ENCODE peak calls at places on chromosomes 12 and 14, in five cellular contexts. T is A549, B is breast epithelium, U is astrocyte of the cerebellum, M is right atrium auricular region. H is an unnamed sample.

GRCh38 chr14:50859296-50859624 is 12.6 kb upstream of the ABHD12B start:
- DNase-seq in U (no peak), M (no peak), B (no peak), T (no peak), H (no peak)

GRCh38 chr12:27009926-27010325 is 4.3 kb downstream of the TM7SF3 start:
- DNase-seq in M (no peak), U (no peak), T (no peak), B (no peak), H (no peak)

GRCh38 chr14:24861083-24861630 is 188.8 kb downstream of the STXBP6 start:
- DNase-seq in M (no peak), T (peak), B (no peak), U (peak), H (no peak)

GRCh38 chr12:238116-238515 is 24.2 kb upstream of the SLC6A12 start:
- DNase-seq in U (no peak), B (no peak), T (no peak), M (no peak), H (no peak)

GRCh38 chr14:31229638-31230229 is 22.1 kb upstream of the HECTD1 start:
- DNase-seq in B (no peak), M (peak), T (peak), U (peak), H (peak)

GRCh38 chr12:28569698-28570411 is 379.6 kb downstream of the CCDC91 start:
- DNase-seq in M (no peak), T (peak), B (no peak), U (no peak), H (no peak)

GRCh38 chr14:85532981-85533820 is 3.3 kb downstream of the FLRT2 start:
- DNase-seq in M (peak), B (peak), T (peak), U (peak), H (no peak)

GRCh38 chr14:104933721-104934379 is 9.2 kb downstream of the PLD4 start:
- DNase-seq in U (no peak), M (no peak), B (peak), T (no peak), H (no peak)

GRCh38 chr14:99872786-99873440 is 79.7 kb downstream of the EML1 start:
- DNase-seq in B (no peak), T (no peak), U (peak), M (no peak), H (no peak)

GRCh38 chr12:80189241-80189640 is 89.9 kb downstream of the OTOGL start:
- DNase-seq in T (no peak), M (no peak), U (peak), B (no peak), H (no peak)

GRCh38 chr14:34699873-34700621 is 14.3 kb downstream of the CFL2 start:
- DNase-seq in M (no peak), T (peak), U (peak), B (no peak), H (no peak)

GRCh38 chr14:34707722-34708121 is 6.7 kb downstream of the CFL2 start:
- DNase-seq in T (no peak), M (no peak), U (no peak), B (no peak), H (no peak)

GRCh38 chr14:34700622-34701130 is 13.7 kb downstream of the CFL2 start:
- DNase-seq in T (peak), M (no peak), B (no peak), U (no peak), H (no peak)

DNA sequence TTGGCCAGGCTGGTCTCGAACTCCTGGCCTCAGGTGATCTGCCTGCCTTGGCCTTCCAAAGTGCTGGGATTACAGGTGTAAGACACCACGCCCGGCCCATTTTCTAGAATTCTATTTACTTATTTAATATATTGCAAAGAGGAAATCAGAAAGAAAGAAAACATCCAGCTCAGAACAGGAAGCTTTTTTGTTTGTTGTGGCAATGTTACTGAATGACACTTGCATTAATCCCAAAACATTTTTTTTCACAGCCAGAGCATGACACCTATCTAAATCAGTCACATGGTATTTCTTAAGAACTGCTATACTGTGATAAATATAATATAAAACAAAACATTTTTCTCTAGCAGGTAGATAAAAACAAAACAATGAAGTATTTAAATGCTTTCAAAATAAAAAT is 12.6 kb downstream of the CFL2 start:
- DNase-seq in T (no peak), B (no peak), M (no peak), U (no peak), H (no peak)
- TF ChIP-seq CTCF in T (no peak), B (no peak), M (no peak), U (no peak), H (no peak)

GRCh38 chr12:90124914-90125313 is 416.3 kb upstream of the ATP2B1 start:
- DNase-seq in M (no peak), U (no peak), T (no peak), B (no peak), H (no peak)
- TF ChIP-seq CTCF in M (no peak), U (no peak), T (no peak), B (no peak), H (no peak)

GRCh38 chr12:19179986-19180385 is 50.5 kb downstream of the PLEKHA5 start:
- DNase-seq in M (no peak), U (no peak), T (no peak), B (no peak), H (no peak)
- TF ChIP-seq CTCF in M (no peak), U (no peak), T (no peak), B (no peak), H (no peak)

DNA sequence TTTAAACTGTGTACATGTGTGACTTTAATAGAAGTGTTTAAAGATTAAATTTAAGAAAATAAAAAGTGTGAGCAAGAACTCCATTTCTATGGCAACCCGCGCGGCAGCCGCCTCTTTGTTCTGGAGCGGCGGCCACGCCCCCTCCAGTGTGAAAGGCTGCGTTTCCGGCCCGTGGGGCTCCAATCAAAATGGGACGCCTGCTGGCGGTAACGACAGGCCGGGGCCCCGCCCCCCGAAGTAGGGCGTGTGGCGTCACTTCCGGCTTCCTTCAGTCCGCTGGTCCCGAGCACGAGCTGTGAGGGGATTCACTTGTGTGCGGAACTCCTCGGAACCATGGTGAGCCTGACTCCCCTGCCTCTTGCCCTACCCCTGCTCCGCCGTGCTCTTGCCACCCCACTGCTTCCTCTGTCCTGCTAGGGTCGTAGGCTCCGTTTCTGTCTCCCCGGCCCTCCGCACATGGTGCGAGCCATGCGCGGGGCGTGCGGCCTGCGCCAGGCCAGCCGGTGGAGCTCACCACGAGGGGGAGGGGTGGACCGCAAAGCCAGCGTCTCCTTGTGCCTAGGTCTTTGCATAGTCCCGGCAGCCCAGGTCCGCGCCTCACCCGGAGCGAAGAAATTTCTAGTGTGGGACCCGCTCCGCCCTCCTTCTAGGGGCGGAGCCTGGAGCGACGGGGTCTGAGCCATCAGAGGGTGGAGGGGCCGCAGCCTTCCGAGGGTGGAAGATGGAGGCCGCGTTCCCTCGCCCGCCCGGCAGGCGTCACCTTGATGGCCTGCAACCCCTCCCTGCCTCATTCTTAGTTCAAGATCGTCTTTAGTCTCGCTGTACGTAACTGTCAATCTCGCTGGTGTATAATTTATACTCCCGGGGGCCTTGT is at the start of gene CCT2:
- DNase-seq in U (peak), T (peak), B (peak), M (peak), H (peak)
- TF ChIP-seq CTCF in U (peak), T (no peak), B (no peak), M (peak), H (no peak)

GRCh38 chr12:46265102-46265501 is 3.7 kb downstream of the SLC38A1 start:
- DNase-seq in B (no peak), U (no peak), M (no peak), T (no peak), H (no peak)

GRCh38 chr12:46266869-46267617 is 1.8 kb downstream of the SLC38A1 start:
- DNase-seq in T (peak), U (no peak), M (no peak), B (peak), H (peak)

GRCh38 chr12:46267618-46268348 is 1.1 kb downstream of the SLC38A1 start:
- DNase-seq in M (no peak), B (no peak), T (peak), U (no peak), H (no peak)

GRCh38 chr12:46265734-46266133 is 3.1 kb downstream of the SLC38A1 start:
- DNase-seq in B (no peak), U (no peak), M (no peak), T (no peak), H (no peak)

GRCh38 chr12:46266382-46266791 is 2.5 kb downstream of the SLC38A1 start:
- DNase-seq in B (no peak), T (peak), M (no peak), U (no peak), H (no peak)
- TF ChIP-seq CTCF in B (no peak), T (no peak), M (no peak), U (no peak), H (no peak)

GRCh38 chr14:67168110-67168441 is 21.2 kb upstream of the GARIN2 start:
- DNase-seq in M (no peak), B (no peak), T (no peak), U (no peak), H (no peak)
- TF ChIP-seq CTCF in M (no peak), B (no peak), T (no peak), U (no peak), H (no peak)

GRCh38 chr12:51592034-51592705 is 1.1 kb downstream of the SCN8A start:
- DNase-seq in M (no peak), U (no peak), B (no peak), T (no peak), H (no peak)

GRCh38 chr12:51591020-51591901 is at the start of gene SCN8A:
- DNase-seq in B (no peak), M (no peak), U (no peak), T (peak), H (no peak)

GRCh38 chr12:51589060-51589459 is 2.0 kb upstream of the SCN8A start:
- DNase-seq in M (no peak), B (no peak), T (no peak), U (no peak), H (no peak)

GRCh38 chr12:51589557-51590176 is 1.4 kb upstream of the SCN8A start:
- DNase-seq in B (no peak), M (no peak), U (no peak), T (no peak), H (no peak)

DNA sequence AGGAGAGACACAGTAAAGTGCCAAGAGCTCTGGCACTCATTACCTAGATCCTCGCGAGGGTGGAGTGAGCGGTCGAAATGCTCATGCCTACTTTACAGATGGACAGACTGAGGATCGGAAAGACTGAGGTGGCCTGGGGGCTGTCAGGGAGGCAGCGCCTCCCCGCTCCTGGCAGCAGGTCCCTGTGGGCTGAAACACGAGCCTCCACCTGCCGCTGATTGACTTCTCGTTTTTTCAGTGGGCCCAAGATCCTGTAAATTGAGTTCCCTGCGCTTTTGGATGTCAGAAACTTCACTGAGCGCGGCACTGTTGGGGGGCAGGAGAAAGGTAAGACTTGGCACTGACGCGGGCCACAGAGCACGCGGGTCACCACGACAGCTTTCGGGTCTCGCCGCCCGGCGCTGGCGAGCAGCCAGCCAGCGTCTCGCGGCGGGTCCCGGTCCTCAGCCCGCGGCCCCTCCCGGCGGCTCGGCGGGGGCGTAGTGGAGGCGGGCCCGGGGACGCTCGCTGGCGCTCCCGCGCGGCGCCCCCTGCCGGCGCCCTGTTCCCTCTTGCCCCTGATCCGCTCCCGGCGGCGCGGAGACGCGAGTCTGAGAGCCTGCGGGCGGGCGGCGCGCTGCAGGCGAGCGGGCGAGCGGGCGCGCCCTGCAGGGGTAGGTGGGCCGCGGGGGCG is 550 bp upstream of the SCN8A start:
- DNase-seq in T (peak), U (peak), B (no peak), M (no peak), H (no peak)
- TF ChIP-seq CTCF in T (peak), U (peak), B (peak), M (peak), H (no peak)

DNA sequence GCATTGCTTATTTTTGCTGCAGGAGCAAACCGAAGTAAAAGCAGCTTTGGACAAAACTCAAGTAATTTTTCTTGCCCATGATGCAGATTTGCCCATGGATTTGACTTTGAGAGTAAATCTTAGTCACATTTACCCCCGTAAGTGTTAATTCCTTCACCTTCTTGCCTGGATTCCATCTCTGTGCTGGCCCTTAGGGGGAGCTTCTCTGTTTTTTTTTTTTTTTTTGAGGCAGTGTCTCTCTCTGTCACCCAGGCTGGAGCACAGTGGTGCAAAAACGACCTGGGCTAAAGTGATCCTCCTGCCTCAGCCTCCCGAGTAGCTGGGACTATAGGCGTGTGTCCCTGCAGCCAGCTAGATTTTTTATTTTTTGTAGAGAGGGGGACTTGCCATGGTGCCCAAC is 210.2 kb downstream of the FUT8 start:
- DNase-seq in M (no peak), B (no peak), T (no peak), U (no peak), H (no peak)
- TF ChIP-seq CTCF in M (no peak), B (no peak), T (no peak), U (peak), H (no peak)

GRCh38 chr12:25959069-25959961 is 833 bp downstream of the RASSF8 start:
- DNase-seq in U (peak), T (peak), M (peak), B (peak), H (peak)
- TF ChIP-seq CTCF in U (peak), T (no peak), M (peak), B (no peak), H (no peak)